ENCODE peak calls at places on chromosomes 6 and 20, in nine cellular contexts. One of them, this sample, is unnamed.

GRCh38 chr6:2514965-2515543 is 235.7 kb downstream of the MYLK4 start:
- DNase-seq in cardiac fibroblast: no peak
- DNase-seq in vagina: no peak
- DNase-seq in heart right ventricle: no peak
- DNase-seq in GM10248: no peak
- DNase-seq in mucosa of descending colon: peak
- DNase-seq in HFFc6: no peak
- DNase-seq in fibroblast of lung: no peak
- DNase-seq in endothelial cell: no peak
- DNase-seq in this sample: no peak

GRCh38 chr6:82040405-82041221 is 206.9 kb downstream of the IBTK start:
- DNase-seq in fibroblast of lung: peak
- DNase-seq in mucosa of descending colon: no peak
- DNase-seq in heart right ventricle: peak
- DNase-seq in HFFc6: peak
- DNase-seq in vagina: no peak
- DNase-seq in endothelial cell: peak
- DNase-seq in GM10248: peak
- DNase-seq in cardiac fibroblast: peak
- DNase-seq in this sample: peak

GRCh38 chr6:39791311-39791710 is 865 bp upstream of the DAAM2 start:
- DNase-seq in heart right ventricle: peak
- DNase-seq in fibroblast of lung: peak
- DNase-seq in mucosa of descending colon: no peak
- DNase-seq in vagina: peak
- DNase-seq in cardiac fibroblast: peak
- DNase-seq in HFFc6: no peak
- DNase-seq in GM10248: no peak
- DNase-seq in endothelial cell: no peak
- DNase-seq in this sample: peak

GRCh38 chr6:38012573-38012972 is 193.0 kb downstream of the ZFAND3 start:
- DNase-seq in cardiac fibroblast: peak
- DNase-seq in HFFc6: no peak
- DNase-seq in GM10248: peak
- DNase-seq in endothelial cell: peak
- DNase-seq in fibroblast of lung: peak
- DNase-seq in vagina: no peak
- DNase-seq in mucosa of descending colon: no peak
- DNase-seq in heart right ventricle: no peak
- DNase-seq in this sample: peak

GRCh38 chr20:63167026-63167917 is 48.7 kb downstream of the YTHDF1 start:
- DNase-seq in HFFc6: no peak
- DNase-seq in mucosa of descending colon: no peak
- DNase-seq in fibroblast of lung: no peak
- DNase-seq in endothelial cell: no peak
- DNase-seq in cardiac fibroblast: no peak
- DNase-seq in vagina: no peak
- DNase-seq in heart right ventricle: no peak
- DNase-seq in GM10248: peak
- DNase-seq in this sample: no peak

GRCh38 chr20:13009682-13010406 is 1.1 kb downstream of the SPTLC3 start:
- DNase-seq in vagina: no peak
- DNase-seq in fibroblast of lung: peak
- DNase-seq in cardiac fibroblast: peak
- DNase-seq in HFFc6: peak
- DNase-seq in heart right ventricle: peak
- DNase-seq in GM10248: peak
- DNase-seq in endothelial cell: no peak
- DNase-seq in mucosa of descending colon: no peak
- DNase-seq in this sample: peak

GRCh38 chr6:162627825-162628224 is 99.7 kb downstream of the PRKN start:
- DNase-seq in HFFc6: no peak
- DNase-seq in heart right ventricle: no peak
- DNase-seq in GM10248: no peak
- DNase-seq in vagina: no peak
- DNase-seq in endothelial cell: no peak
- DNase-seq in cardiac fibroblast: no peak
- DNase-seq in mucosa of descending colon: no peak
- DNase-seq in fibroblast of lung: no peak
- DNase-seq in this sample: no peak

GRCh38 chr6:189676-190075 is 102.6 kb upstream of the DUSP22 start:
- DNase-seq in endothelial cell: no peak
- DNase-seq in GM10248: no peak
- DNase-seq in mucosa of descending colon: no peak
- DNase-seq in heart right ventricle: no peak
- DNase-seq in fibroblast of lung: no peak
- DNase-seq in HFFc6: no peak
- DNase-seq in cardiac fibroblast: no peak
- DNase-seq in vagina: no peak
- DNase-seq in this sample: no peak

GRCh38 chr6:674406-674805 is 17.5 kb upstream of the HUS1B start:
- DNase-seq in fibroblast of lung: no peak
- DNase-seq in HFFc6: no peak
- DNase-seq in heart right ventricle: no peak
- DNase-seq in endothelial cell: no peak
- DNase-seq in vagina: no peak
- DNase-seq in mucosa of descending colon: no peak
- DNase-seq in GM10248: no peak
- DNase-seq in cardiac fibroblast: no peak
- DNase-seq in this sample: no peak

GRCh38 chr6:168370310-168370991 is 50.9 kb upstream of the DACT2 start:
- DNase-seq in fibroblast of lung: no peak
- DNase-seq in GM10248: peak
- DNase-seq in heart right ventricle: peak
- DNase-seq in mucosa of descending colon: peak
- DNase-seq in endothelial cell: peak
- DNase-seq in vagina: no peak
- DNase-seq in cardiac fibroblast: peak
- DNase-seq in HFFc6: no peak
- DNase-seq in this sample: no peak

GRCh38 chr6:105509506-105510331 is 106.8 kb upstream of the PREP start:
- DNase-seq in fibroblast of lung: peak
- DNase-seq in vagina: no peak
- DNase-seq in GM10248: no peak
- DNase-seq in mucosa of descending colon: no peak
- DNase-seq in cardiac fibroblast: peak
- DNase-seq in heart right ventricle: peak
- DNase-seq in endothelial cell: peak
- DNase-seq in HFFc6: no peak
- DNase-seq in this sample: no peak

GRCh38 chr6:21049572-21049971 is 515.3 kb downstream of the CDKAL1 start:
- DNase-seq in heart right ventricle: no peak
- DNase-seq in HFFc6: peak
- DNase-seq in GM10248: no peak
- DNase-seq in vagina: no peak
- DNase-seq in endothelial cell: no peak
- DNase-seq in mucosa of descending colon: no peak
- DNase-seq in cardiac fibroblast: peak
- DNase-seq in fibroblast of lung: peak
- DNase-seq in this sample: no peak

GRCh38 chr20:60358101-60358500 is 399.9 kb downstream of the CDH26 start:
- DNase-seq in heart right ventricle: no peak
- DNase-seq in fibroblast of lung: no peak
- DNase-seq in HFFc6: no peak
- DNase-seq in GM10248: no peak
- DNase-seq in cardiac fibroblast: no peak
- DNase-seq in mucosa of descending colon: no peak
- DNase-seq in endothelial cell: no peak
- DNase-seq in vagina: no peak
- DNase-seq in this sample: no peak
- TF ChIP-seq CTCF in heart right ventricle: no peak
- TF ChIP-seq CTCF in fibroblast of lung: no peak
- TF ChIP-seq CTCF in HFFc6: no peak
- TF ChIP-seq CTCF in GM10248: no peak
- TF ChIP-seq CTCF in cardiac fibroblast: no peak
- TF ChIP-seq CTCF in mucosa of descending colon: no peak
- TF ChIP-seq CTCF in endothelial cell: no peak
- TF ChIP-seq CTCF in vagina: no peak
- TF ChIP-seq CTCF in this sample: no peak

GRCh38 chr6:32148289-32148688 is 3.5 kb downstream of the PRRT1 start:
- DNase-seq in fibroblast of lung: no peak
- DNase-seq in endothelial cell: no peak
- DNase-seq in GM10248: no peak
- DNase-seq in heart right ventricle: no peak
- DNase-seq in cardiac fibroblast: no peak
- DNase-seq in mucosa of descending colon: no peak
- DNase-seq in vagina: no peak
- DNase-seq in HFFc6: no peak
- DNase-seq in this sample: no peak

GRCh38 chr6:32148722-32149576 is 2.8 kb downstream of the PRRT1 start:
- DNase-seq in mucosa of descending colon: peak
- DNase-seq in cardiac fibroblast: no peak
- DNase-seq in vagina: no peak
- DNase-seq in HFFc6: no peak
- DNase-seq in endothelial cell: peak
- DNase-seq in GM10248: no peak
- DNase-seq in fibroblast of lung: peak
- DNase-seq in heart right ventricle: peak
- DNase-seq in this sample: peak

GRCh38 chr6:32146287-32146686 is 5.5 kb downstream of the PRRT1 start:
- DNase-seq in heart right ventricle: no peak
- DNase-seq in HFFc6: no peak
- DNase-seq in cardiac fibroblast: no peak
- DNase-seq in fibroblast of lung: no peak
- DNase-seq in vagina: no peak
- DNase-seq in mucosa of descending colon: no peak
- DNase-seq in endothelial cell: no peak
- DNase-seq in GM10248: no peak
- DNase-seq in this sample: no peak

GRCh38 chr6:32146687-32147086 is 5.1 kb downstream of the PRRT1 start:
- DNase-seq in cardiac fibroblast: no peak
- DNase-seq in vagina: no peak
- DNase-seq in mucosa of descending colon: no peak
- DNase-seq in heart right ventricle: no peak
- DNase-seq in HFFc6: no peak
- DNase-seq in endothelial cell: no peak
- DNase-seq in GM10248: no peak
- DNase-seq in fibroblast of lung: no peak
- DNase-seq in this sample: no peak

GRCh38 chr6:32147401-32148132 is 4.2 kb downstream of the PRRT1 start:
- DNase-seq in endothelial cell: no peak
- DNase-seq in fibroblast of lung: no peak
- DNase-seq in vagina: no peak
- DNase-seq in heart right ventricle: no peak
- DNase-seq in mucosa of descending colon: no peak
- DNase-seq in cardiac fibroblast: no peak
- DNase-seq in GM10248: no peak
- DNase-seq in HFFc6: no peak
- DNase-seq in this sample: no peak
- TF ChIP-seq CTCF in endothelial cell: no peak
- TF ChIP-seq CTCF in fibroblast of lung: no peak
- TF ChIP-seq CTCF in vagina: no peak
- TF ChIP-seq CTCF in heart right ventricle: no peak
- TF ChIP-seq CTCF in mucosa of descending colon: no peak
- TF ChIP-seq CTCF in cardiac fibroblast: no peak
- TF ChIP-seq CTCF in GM10248: no peak
- TF ChIP-seq CTCF in HFFc6: no peak
- TF ChIP-seq CTCF in this sample: no peak

GRCh38 chr6:16286151-16286522 is 47.8 kb downstream of the GMPR start:
- DNase-seq in cardiac fibroblast: peak
- DNase-seq in vagina: no peak
- DNase-seq in mucosa of descending colon: no peak
- DNase-seq in HFFc6: no peak
- DNase-seq in GM10248: peak
- DNase-seq in heart right ventricle: peak
- DNase-seq in fibroblast of lung: peak
- DNase-seq in endothelial cell: peak
- DNase-seq in this sample: peak
- TF ChIP-seq CTCF in cardiac fibroblast: peak
- TF ChIP-seq CTCF in vagina: peak
- TF ChIP-seq CTCF in mucosa of descending colon: peak
- TF ChIP-seq CTCF in HFFc6: peak
- TF ChIP-seq CTCF in GM10248: peak
- TF ChIP-seq CTCF in heart right ventricle: peak
- TF ChIP-seq CTCF in fibroblast of lung: peak
- TF ChIP-seq CTCF in endothelial cell: peak
- TF ChIP-seq CTCF in this sample: peak

GRCh38 chr6:70956451-70957283 is at the start of gene B3GAT2:
- DNase-seq in endothelial cell: peak
- DNase-seq in HFFc6: no peak
- DNase-seq in vagina: no peak
- DNase-seq in fibroblast of lung: peak
- DNase-seq in mucosa of descending colon: no peak
- DNase-seq in cardiac fibroblast: peak
- DNase-seq in heart right ventricle: peak
- DNase-seq in GM10248: peak
- DNase-seq in this sample: peak

GRCh38 chr6:70954750-70955149 is 2.1 kb downstream of the B3GAT2 start:
- DNase-seq in cardiac fibroblast: no peak
- DNase-seq in mucosa of descending colon: no peak
- DNase-seq in heart right ventricle: no peak
- DNase-seq in endothelial cell: no peak
- DNase-seq in HFFc6: no peak
- DNase-seq in fibroblast of lung: no peak
- DNase-seq in GM10248: peak
- DNase-seq in vagina: no peak
- DNase-seq in this sample: no peak

GRCh38 chr6:70955441-70956190 is 1.2 kb downstream of the B3GAT2 start:
- DNase-seq in vagina: no peak
- DNase-seq in GM10248: peak
- DNase-seq in fibroblast of lung: peak
- DNase-seq in heart right ventricle: peak
- DNase-seq in HFFc6: peak
- DNase-seq in endothelial cell: peak
- DNase-seq in cardiac fibroblast: peak
- DNase-seq in mucosa of descending colon: peak
- DNase-seq in this sample: peak

GRCh38 chr6:70957284-70957617 is 391 bp upstream of the B3GAT2 start:
- DNase-seq in mucosa of descending colon: no peak
- DNase-seq in heart right ventricle: no peak
- DNase-seq in vagina: no peak
- DNase-seq in HFFc6: no peak
- DNase-seq in GM10248: no peak
- DNase-seq in fibroblast of lung: peak
- DNase-seq in cardiac fibroblast: no peak
- DNase-seq in endothelial cell: no peak
- DNase-seq in this sample: no peak

DNA sequence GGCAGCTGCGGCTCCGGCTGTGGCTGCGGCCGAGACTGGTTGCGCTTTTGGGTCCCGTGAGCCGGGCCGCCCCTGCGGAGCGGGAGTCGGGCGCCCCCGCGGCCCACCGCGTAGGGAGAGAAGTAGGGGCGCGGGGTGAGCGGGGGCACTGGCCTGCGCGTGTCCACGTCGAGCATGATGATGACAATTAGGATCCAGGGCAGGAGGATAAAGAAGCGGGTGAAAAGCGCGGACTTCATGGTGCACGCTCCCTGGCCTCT is 739 bp downstream of the B3GAT2 start:
- DNase-seq in fibroblast of lung: no peak
- DNase-seq in heart right ventricle: no peak
- DNase-seq in cardiac fibroblast: no peak
- DNase-seq in mucosa of descending colon: no peak
- DNase-seq in endothelial cell: no peak
- DNase-seq in HFFc6: no peak
- DNase-seq in GM10248: peak
- DNase-seq in vagina: no peak
- DNase-seq in this sample: no peak
- TF ChIP-seq CTCF in fibroblast of lung: no peak
- TF ChIP-seq CTCF in heart right ventricle: peak
- TF ChIP-seq CTCF in cardiac fibroblast: no peak
- TF ChIP-seq CTCF in mucosa of descending colon: no peak
- TF ChIP-seq CTCF in endothelial cell: peak
- TF ChIP-seq CTCF in HFFc6: peak
- TF ChIP-seq CTCF in GM10248: no peak
- TF ChIP-seq CTCF in vagina: no peak
- TF ChIP-seq CTCF in this sample: no peak

GRCh38 chr6:134065706-134066105 is 13.3 kb upstream of the SLC2A12 start:
- DNase-seq in vagina: peak
- DNase-seq in GM10248: peak
- DNase-seq in fibroblast of lung: peak
- DNase-seq in heart right ventricle: no peak
- DNase-seq in endothelial cell: peak
- DNase-seq in HFFc6: peak
- DNase-seq in cardiac fibroblast: peak
- DNase-seq in mucosa of descending colon: no peak
- DNase-seq in this sample: no peak
- TF ChIP-seq CTCF in vagina: no peak
- TF ChIP-seq CTCF in GM10248: peak
- TF ChIP-seq CTCF in fibroblast of lung: peak
- TF ChIP-seq CTCF in heart right ventricle: peak
- TF ChIP-seq CTCF in endothelial cell: peak
- TF ChIP-seq CTCF in HFFc6: peak
- TF ChIP-seq CTCF in cardiac fibroblast: peak
- TF ChIP-seq CTCF in mucosa of descending colon: no peak
- TF ChIP-seq CTCF in this sample: peak